ENCODE peak calls at places on chromosome 22, in ten cellular contexts. One of them, this sample, is unnamed.

GRCh38 chr22:50672041-50672440 is 582 bp upstream of the SHANK3 start:
- DNase-seq in activated naive CD4-positive, alpha-beta T cell treated with anti-CD3 and anti-CD28 coated beads, Interleukin-2, amount 10 ng/mL, durations not matched to agents 7 days and 5 days: no peak
- DNase-seq in RCC 7860: no peak
- DNase-seq in natural killer cell treated with Interleukin-12 subunit alpha and Interleukin-12 subunit beta and Interleukin-15 and Interleukin-18, amount 100 ng/mL, for 72 hours: no peak
- DNase-seq in activated CD8-positive, alpha-beta T cell treated with anti-CD3 and anti-CD28 coated beads, Interleukin-2, amount 10 ng/mL, durations not matched to agents 7 days and 5 days: no peak
- DNase-seq in heart right ventricle: no peak
- DNase-seq in mucosa of gallbladder: peak
- DNase-seq in A549: no peak
- DNase-seq in AG08395: peak
- DNase-seq in A673: no peak
- DNase-seq in this sample: no peak

GRCh38 chr22:46598737-46599424 is 21.3 kb upstream of the GRAMD4 start:
- DNase-seq in AG08395: no peak
- DNase-seq in activated naive CD4-positive, alpha-beta T cell treated with anti-CD3 and anti-CD28 coated beads, Interleukin-2, amount 10 ng/mL, durations not matched to agents 7 days and 5 days: no peak
- DNase-seq in heart right ventricle: no peak
- DNase-seq in activated CD8-positive, alpha-beta T cell treated with anti-CD3 and anti-CD28 coated beads, Interleukin-2, amount 10 ng/mL, durations not matched to agents 7 days and 5 days: no peak
- DNase-seq in A673: no peak
- DNase-seq in mucosa of gallbladder: no peak
- DNase-seq in RCC 7860: no peak
- DNase-seq in A549: no peak
- DNase-seq in natural killer cell treated with Interleukin-12 subunit alpha and Interleukin-12 subunit beta and Interleukin-15 and Interleukin-18, amount 100 ng/mL, for 72 hours: no peak
- DNase-seq in this sample: no peak

GRCh38 chr22:43528601-43529360 is 117.0 kb downstream of the MPPED1 start:
- DNase-seq in AG08395: no peak
- DNase-seq in natural killer cell treated with Interleukin-12 subunit alpha and Interleukin-12 subunit beta and Interleukin-15 and Interleukin-18, amount 100 ng/mL, for 72 hours: no peak
- DNase-seq in A673: peak
- DNase-seq in heart right ventricle: no peak
- DNase-seq in A549: no peak
- DNase-seq in activated naive CD4-positive, alpha-beta T cell treated with anti-CD3 and anti-CD28 coated beads, Interleukin-2, amount 10 ng/mL, durations not matched to agents 7 days and 5 days: no peak
- DNase-seq in mucosa of gallbladder: no peak
- DNase-seq in activated CD8-positive, alpha-beta T cell treated with anti-CD3 and anti-CD28 coated beads, Interleukin-2, amount 10 ng/mL, durations not matched to agents 7 days and 5 days: no peak
- DNase-seq in RCC 7860: no peak
- DNase-seq in this sample: no peak

GRCh38 chr22:21629262-21630149 is at the start of gene YDJC:
- DNase-seq in RCC 7860: peak
- DNase-seq in heart right ventricle: peak
- DNase-seq in activated naive CD4-positive, alpha-beta T cell treated with anti-CD3 and anti-CD28 coated beads, Interleukin-2, amount 10 ng/mL, durations not matched to agents 7 days and 5 days: peak
- DNase-seq in A549: peak
- DNase-seq in AG08395: peak
- DNase-seq in natural killer cell treated with Interleukin-12 subunit alpha and Interleukin-12 subunit beta and Interleukin-15 and Interleukin-18, amount 100 ng/mL, for 72 hours: peak
- DNase-seq in mucosa of gallbladder: peak
- DNase-seq in A673: peak
- DNase-seq in activated CD8-positive, alpha-beta T cell treated with anti-CD3 and anti-CD28 coated beads, Interleukin-2, amount 10 ng/mL, durations not matched to agents 7 days and 5 days: peak
- DNase-seq in this sample: peak

GRCh38 chr22:40024201-40025061 is 29.7 kb downstream of the FAM83F start:
- DNase-seq in AG08395: peak
- DNase-seq in activated CD8-positive, alpha-beta T cell treated with anti-CD3 and anti-CD28 coated beads, Interleukin-2, amount 10 ng/mL, durations not matched to agents 7 days and 5 days: peak
- DNase-seq in RCC 7860: peak
- DNase-seq in heart right ventricle: peak
- DNase-seq in A673: peak
- DNase-seq in mucosa of gallbladder: peak
- DNase-seq in natural killer cell treated with Interleukin-12 subunit alpha and Interleukin-12 subunit beta and Interleukin-15 and Interleukin-18, amount 100 ng/mL, for 72 hours: no peak
- DNase-seq in activated naive CD4-positive, alpha-beta T cell treated with anti-CD3 and anti-CD28 coated beads, Interleukin-2, amount 10 ng/mL, durations not matched to agents 7 days and 5 days: peak
- DNase-seq in A549: peak
- DNase-seq in this sample: no peak

GRCh38 chr22:45890351-45890635 is 86.7 kb downstream of the WNT7B start:
- DNase-seq in mucosa of gallbladder: no peak
- DNase-seq in A549: no peak
- DNase-seq in heart right ventricle: no peak
- DNase-seq in A673: no peak
- DNase-seq in activated naive CD4-positive, alpha-beta T cell treated with anti-CD3 and anti-CD28 coated beads, Interleukin-2, amount 10 ng/mL, durations not matched to agents 7 days and 5 days: no peak
- DNase-seq in AG08395: no peak
- DNase-seq in activated CD8-positive, alpha-beta T cell treated with anti-CD3 and anti-CD28 coated beads, Interleukin-2, amount 10 ng/mL, durations not matched to agents 7 days and 5 days: no peak
- DNase-seq in RCC 7860: no peak
- DNase-seq in natural killer cell treated with Interleukin-12 subunit alpha and Interleukin-12 subunit beta and Interleukin-15 and Interleukin-18, amount 100 ng/mL, for 72 hours: no peak
- DNase-seq in this sample: no peak

GRCh38 chr22:37203354-37204044 is 8.8 kb downstream of the SSTR3 start:
- DNase-seq in natural killer cell treated with Interleukin-12 subunit alpha and Interleukin-12 subunit beta and Interleukin-15 and Interleukin-18, amount 100 ng/mL, for 72 hours: peak
- DNase-seq in mucosa of gallbladder: no peak
- DNase-seq in activated naive CD4-positive, alpha-beta T cell treated with anti-CD3 and anti-CD28 coated beads, Interleukin-2, amount 10 ng/mL, durations not matched to agents 7 days and 5 days: no peak
- DNase-seq in AG08395: no peak
- DNase-seq in A673: no peak
- DNase-seq in A549: no peak
- DNase-seq in activated CD8-positive, alpha-beta T cell treated with anti-CD3 and anti-CD28 coated beads, Interleukin-2, amount 10 ng/mL, durations not matched to agents 7 days and 5 days: no peak
- DNase-seq in RCC 7860: no peak
- DNase-seq in heart right ventricle: no peak
- DNase-seq in this sample: no peak

GRCh38 chr22:39634530-39635399 is 64.2 kb downstream of the CACNA1I start:
- DNase-seq in AG08395: peak
- DNase-seq in natural killer cell treated with Interleukin-12 subunit alpha and Interleukin-12 subunit beta and Interleukin-15 and Interleukin-18, amount 100 ng/mL, for 72 hours: no peak
- DNase-seq in A549: peak
- DNase-seq in activated naive CD4-positive, alpha-beta T cell treated with anti-CD3 and anti-CD28 coated beads, Interleukin-2, amount 10 ng/mL, durations not matched to agents 7 days and 5 days: no peak
- DNase-seq in mucosa of gallbladder: peak
- DNase-seq in activated CD8-positive, alpha-beta T cell treated with anti-CD3 and anti-CD28 coated beads, Interleukin-2, amount 10 ng/mL, durations not matched to agents 7 days and 5 days: no peak
- DNase-seq in A673: peak
- DNase-seq in heart right ventricle: no peak
- DNase-seq in RCC 7860: peak
- DNase-seq in this sample: peak

GRCh38 chr22:20561882-20562281 is 54.5 kb downstream of the MED15 start:
- DNase-seq in A549: no peak
- DNase-seq in activated naive CD4-positive, alpha-beta T cell treated with anti-CD3 and anti-CD28 coated beads, Interleukin-2, amount 10 ng/mL, durations not matched to agents 7 days and 5 days: no peak
- DNase-seq in natural killer cell treated with Interleukin-12 subunit alpha and Interleukin-12 subunit beta and Interleukin-15 and Interleukin-18, amount 100 ng/mL, for 72 hours: no peak
- DNase-seq in heart right ventricle: no peak
- DNase-seq in A673: no peak
- DNase-seq in mucosa of gallbladder: no peak
- DNase-seq in AG08395: no peak
- DNase-seq in RCC 7860: no peak
- DNase-seq in activated CD8-positive, alpha-beta T cell treated with anti-CD3 and anti-CD28 coated beads, Interleukin-2, amount 10 ng/mL, durations not matched to agents 7 days and 5 days: no peak
- DNase-seq in this sample: no peak

GRCh38 chr22:39631857-39632256 is 61.3 kb downstream of the CACNA1I start:
- DNase-seq in activated CD8-positive, alpha-beta T cell treated with anti-CD3 and anti-CD28 coated beads, Interleukin-2, amount 10 ng/mL, durations not matched to agents 7 days and 5 days: no peak
- DNase-seq in mucosa of gallbladder: no peak
- DNase-seq in AG08395: no peak
- DNase-seq in natural killer cell treated with Interleukin-12 subunit alpha and Interleukin-12 subunit beta and Interleukin-15 and Interleukin-18, amount 100 ng/mL, for 72 hours: no peak
- DNase-seq in activated naive CD4-positive, alpha-beta T cell treated with anti-CD3 and anti-CD28 coated beads, Interleukin-2, amount 10 ng/mL, durations not matched to agents 7 days and 5 days: no peak
- DNase-seq in RCC 7860: no peak
- DNase-seq in heart right ventricle: no peak
- DNase-seq in A673: no peak
- DNase-seq in A549: no peak
- DNase-seq in this sample: no peak

GRCh38 chr22:48892571-48893287 is 934.9 kb downstream of the BRD1 start:
- DNase-seq in A673: no peak
- DNase-seq in AG08395: no peak
- DNase-seq in RCC 7860: no peak
- DNase-seq in activated naive CD4-positive, alpha-beta T cell treated with anti-CD3 and anti-CD28 coated beads, Interleukin-2, amount 10 ng/mL, durations not matched to agents 7 days and 5 days: no peak
- DNase-seq in mucosa of gallbladder: no peak
- DNase-seq in heart right ventricle: no peak
- DNase-seq in A549: no peak
- DNase-seq in activated CD8-positive, alpha-beta T cell treated with anti-CD3 and anti-CD28 coated beads, Interleukin-2, amount 10 ng/mL, durations not matched to agents 7 days and 5 days: no peak
- DNase-seq in natural killer cell treated with Interleukin-12 subunit alpha and Interleukin-12 subunit beta and Interleukin-15 and Interleukin-18, amount 100 ng/mL, for 72 hours: no peak
- DNase-seq in this sample: no peak

GRCh38 chr22:39514373-39514973 is 5.9 kb upstream of the ATF4 start:
- DNase-seq in activated naive CD4-positive, alpha-beta T cell treated with anti-CD3 and anti-CD28 coated beads, Interleukin-2, amount 10 ng/mL, durations not matched to agents 7 days and 5 days: peak
- DNase-seq in activated CD8-positive, alpha-beta T cell treated with anti-CD3 and anti-CD28 coated beads, Interleukin-2, amount 10 ng/mL, durations not matched to agents 7 days and 5 days: peak
- DNase-seq in AG08395: no peak
- DNase-seq in heart right ventricle: peak
- DNase-seq in A549: peak
- DNase-seq in RCC 7860: no peak
- DNase-seq in mucosa of gallbladder: peak
- DNase-seq in A673: peak
- DNase-seq in natural killer cell treated with Interleukin-12 subunit alpha and Interleukin-12 subunit beta and Interleukin-15 and Interleukin-18, amount 100 ng/mL, for 72 hours: no peak
- DNase-seq in this sample: peak

GRCh38 chr22:36756746-36757607 is 18.9 kb downstream of the IFT27 start:
- DNase-seq in A673: no peak
- DNase-seq in RCC 7860: no peak
- DNase-seq in heart right ventricle: no peak
- DNase-seq in activated naive CD4-positive, alpha-beta T cell treated with anti-CD3 and anti-CD28 coated beads, Interleukin-2, amount 10 ng/mL, durations not matched to agents 7 days and 5 days: no peak
- DNase-seq in mucosa of gallbladder: no peak
- DNase-seq in natural killer cell treated with Interleukin-12 subunit alpha and Interleukin-12 subunit beta and Interleukin-15 and Interleukin-18, amount 100 ng/mL, for 72 hours: peak
- DNase-seq in activated CD8-positive, alpha-beta T cell treated with anti-CD3 and anti-CD28 coated beads, Interleukin-2, amount 10 ng/mL, durations not matched to agents 7 days and 5 days: no peak
- DNase-seq in A549: no peak
- DNase-seq in AG08395: no peak
- DNase-seq in this sample: no peak

GRCh38 chr22:22741843-22742242 is 97.4 kb downstream of the GGTLC2 start:
- DNase-seq in A549: no peak
- DNase-seq in A673: no peak
- DNase-seq in activated naive CD4-positive, alpha-beta T cell treated with anti-CD3 and anti-CD28 coated beads, Interleukin-2, amount 10 ng/mL, durations not matched to agents 7 days and 5 days: no peak
- DNase-seq in mucosa of gallbladder: no peak
- DNase-seq in heart right ventricle: no peak
- DNase-seq in natural killer cell treated with Interleukin-12 subunit alpha and Interleukin-12 subunit beta and Interleukin-15 and Interleukin-18, amount 100 ng/mL, for 72 hours: no peak
- DNase-seq in activated CD8-positive, alpha-beta T cell treated with anti-CD3 and anti-CD28 coated beads, Interleukin-2, amount 10 ng/mL, durations not matched to agents 7 days and 5 days: no peak
- DNase-seq in RCC 7860: no peak
- DNase-seq in AG08395: no peak
- DNase-seq in this sample: no peak

GRCh38 chr22:47121791-47122190 is 359.3 kb downstream of the TBC1D22A start:
- DNase-seq in A549: no peak
- DNase-seq in A673: no peak
- DNase-seq in RCC 7860: no peak
- DNase-seq in AG08395: no peak
- DNase-seq in activated naive CD4-positive, alpha-beta T cell treated with anti-CD3 and anti-CD28 coated beads, Interleukin-2, amount 10 ng/mL, durations not matched to agents 7 days and 5 days: no peak
- DNase-seq in natural killer cell treated with Interleukin-12 subunit alpha and Interleukin-12 subunit beta and Interleukin-15 and Interleukin-18, amount 100 ng/mL, for 72 hours: peak
- DNase-seq in mucosa of gallbladder: no peak
- DNase-seq in heart right ventricle: no peak
- DNase-seq in activated CD8-positive, alpha-beta T cell treated with anti-CD3 and anti-CD28 coated beads, Interleukin-2, amount 10 ng/mL, durations not matched to agents 7 days and 5 days: no peak
- DNase-seq in this sample: no peak

GRCh38 chr22:27825174-27825573 is 23.6 kb upstream of the MN1 start:
- DNase-seq in mucosa of gallbladder: no peak
- DNase-seq in A549: no peak
- DNase-seq in activated CD8-positive, alpha-beta T cell treated with anti-CD3 and anti-CD28 coated beads, Interleukin-2, amount 10 ng/mL, durations not matched to agents 7 days and 5 days: peak
- DNase-seq in RCC 7860: no peak
- DNase-seq in AG08395: no peak
- DNase-seq in natural killer cell treated with Interleukin-12 subunit alpha and Interleukin-12 subunit beta and Interleukin-15 and Interleukin-18, amount 100 ng/mL, for 72 hours: no peak
- DNase-seq in heart right ventricle: no peak
- DNase-seq in A673: no peak
- DNase-seq in activated naive CD4-positive, alpha-beta T cell treated with anti-CD3 and anti-CD28 coated beads, Interleukin-2, amount 10 ng/mL, durations not matched to agents 7 days and 5 days: peak
- DNase-seq in this sample: no peak

GRCh38 chr22:49545606-49546005 is 282.1 kb downstream of the BRD1 start:
- DNase-seq in natural killer cell treated with Interleukin-12 subunit alpha and Interleukin-12 subunit beta and Interleukin-15 and Interleukin-18, amount 100 ng/mL, for 72 hours: peak
- DNase-seq in A673: no peak
- DNase-seq in AG08395: no peak
- DNase-seq in mucosa of gallbladder: no peak
- DNase-seq in RCC 7860: no peak
- DNase-seq in activated CD8-positive, alpha-beta T cell treated with anti-CD3 and anti-CD28 coated beads, Interleukin-2, amount 10 ng/mL, durations not matched to agents 7 days and 5 days: no peak
- DNase-seq in A549: no peak
- DNase-seq in activated naive CD4-positive, alpha-beta T cell treated with anti-CD3 and anti-CD28 coated beads, Interleukin-2, amount 10 ng/mL, durations not matched to agents 7 days and 5 days: peak
- DNase-seq in heart right ventricle: no peak
- DNase-seq in this sample: no peak

GRCh38 chr22:49419661-49420060 is 408.0 kb downstream of the BRD1 start:
- DNase-seq in natural killer cell treated with Interleukin-12 subunit alpha and Interleukin-12 subunit beta and Interleukin-15 and Interleukin-18, amount 100 ng/mL, for 72 hours: peak
- DNase-seq in A549: no peak
- DNase-seq in activated CD8-positive, alpha-beta T cell treated with anti-CD3 and anti-CD28 coated beads, Interleukin-2, amount 10 ng/mL, durations not matched to agents 7 days and 5 days: no peak
- DNase-seq in activated naive CD4-positive, alpha-beta T cell treated with anti-CD3 and anti-CD28 coated beads, Interleukin-2, amount 10 ng/mL, durations not matched to agents 7 days and 5 days: no peak
- DNase-seq in heart right ventricle: no peak
- DNase-seq in mucosa of gallbladder: no peak
- DNase-seq in A673: no peak
- DNase-seq in AG08395: no peak
- DNase-seq in RCC 7860: no peak
- DNase-seq in this sample: no peak

GRCh38 chr22:49209452-49210195 is 618.0 kb downstream of the BRD1 start:
- DNase-seq in natural killer cell treated with Interleukin-12 subunit alpha and Interleukin-12 subunit beta and Interleukin-15 and Interleukin-18, amount 100 ng/mL, for 72 hours: no peak
- DNase-seq in RCC 7860: no peak
- DNase-seq in A673: peak
- DNase-seq in activated CD8-positive, alpha-beta T cell treated with anti-CD3 and anti-CD28 coated beads, Interleukin-2, amount 10 ng/mL, durations not matched to agents 7 days and 5 days: no peak
- DNase-seq in mucosa of gallbladder: no peak
- DNase-seq in activated naive CD4-positive, alpha-beta T cell treated with anti-CD3 and anti-CD28 coated beads, Interleukin-2, amount 10 ng/mL, durations not matched to agents 7 days and 5 days: no peak
- DNase-seq in heart right ventricle: no peak
- DNase-seq in A549: no peak
- DNase-seq in AG08395: no peak
- DNase-seq in this sample: no peak

GRCh38 chr22:46528121-46528610 is 9.3 kb downstream of the CELSR1 start:
- DNase-seq in activated CD8-positive, alpha-beta T cell treated with anti-CD3 and anti-CD28 coated beads, Interleukin-2, amount 10 ng/mL, durations not matched to agents 7 days and 5 days: no peak
- DNase-seq in natural killer cell treated with Interleukin-12 subunit alpha and Interleukin-12 subunit beta and Interleukin-15 and Interleukin-18, amount 100 ng/mL, for 72 hours: no peak
- DNase-seq in A549: peak
- DNase-seq in RCC 7860: peak
- DNase-seq in heart right ventricle: no peak
- DNase-seq in activated naive CD4-positive, alpha-beta T cell treated with anti-CD3 and anti-CD28 coated beads, Interleukin-2, amount 10 ng/mL, durations not matched to agents 7 days and 5 days: no peak
- DNase-seq in A673: peak
- DNase-seq in AG08395: no peak
- DNase-seq in mucosa of gallbladder: no peak
- DNase-seq in this sample: no peak

GRCh38 chr22:25159028-25159427 is 40.6 kb upstream of the CRYBB3 start:
- DNase-seq in heart right ventricle: no peak
- DNase-seq in mucosa of gallbladder: no peak
- DNase-seq in A549: no peak
- DNase-seq in RCC 7860: no peak
- DNase-seq in AG08395: no peak
- DNase-seq in activated naive CD4-positive, alpha-beta T cell treated with anti-CD3 and anti-CD28 coated beads, Interleukin-2, amount 10 ng/mL, durations not matched to agents 7 days and 5 days: no peak
- DNase-seq in A673: peak
- DNase-seq in activated CD8-positive, alpha-beta T cell treated with anti-CD3 and anti-CD28 coated beads, Interleukin-2, amount 10 ng/mL, durations not matched to agents 7 days and 5 days: no peak
- DNase-seq in natural killer cell treated with Interleukin-12 subunit alpha and Interleukin-12 subunit beta and Interleukin-15 and Interleukin-18, amount 100 ng/mL, for 72 hours: peak
- DNase-seq in this sample: no peak

GRCh38 chr22:19880786-19881569 is 26.3 kb upstream of the GNB1L start:
- DNase-seq in heart right ventricle: peak
- DNase-seq in natural killer cell treated with Interleukin-12 subunit alpha and Interleukin-12 subunit beta and Interleukin-15 and Interleukin-18, amount 100 ng/mL, for 72 hours: no peak
- DNase-seq in mucosa of gallbladder: peak
- DNase-seq in A549: peak
- DNase-seq in activated naive CD4-positive, alpha-beta T cell treated with anti-CD3 and anti-CD28 coated beads, Interleukin-2, amount 10 ng/mL, durations not matched to agents 7 days and 5 days: no peak
- DNase-seq in activated CD8-positive, alpha-beta T cell treated with anti-CD3 and anti-CD28 coated beads, Interleukin-2, amount 10 ng/mL, durations not matched to agents 7 days and 5 days: no peak
- DNase-seq in AG08395: peak
- DNase-seq in RCC 7860: peak
- DNase-seq in A673: peak
- DNase-seq in this sample: peak

GRCh38 chr22:19943665-19944026 is 2.0 kb upstream of the TXNRD2 start:
- DNase-seq in AG08395: peak
- DNase-seq in A549: peak
- DNase-seq in natural killer cell treated with Interleukin-12 subunit alpha and Interleukin-12 subunit beta and Interleukin-15 and Interleukin-18, amount 100 ng/mL, for 72 hours: no peak
- DNase-seq in heart right ventricle: no peak
- DNase-seq in activated CD8-positive, alpha-beta T cell treated with anti-CD3 and anti-CD28 coated beads, Interleukin-2, amount 10 ng/mL, durations not matched to agents 7 days and 5 days: no peak
- DNase-seq in mucosa of gallbladder: no peak
- DNase-seq in activated naive CD4-positive, alpha-beta T cell treated with anti-CD3 and anti-CD28 coated beads, Interleukin-2, amount 10 ng/mL, durations not matched to agents 7 days and 5 days: no peak
- DNase-seq in RCC 7860: peak
- DNase-seq in A673: peak
- DNase-seq in this sample: no peak

GRCh38 chr22:17922925-17923898 is 101.1 kb downstream of the MICAL3 start:
- DNase-seq in AG08395: peak
- DNase-seq in RCC 7860: peak
- DNase-seq in activated naive CD4-positive, alpha-beta T cell treated with anti-CD3 and anti-CD28 coated beads, Interleukin-2, amount 10 ng/mL, durations not matched to agents 7 days and 5 days: no peak
- DNase-seq in heart right ventricle: no peak
- DNase-seq in A673: no peak
- DNase-seq in A549: no peak
- DNase-seq in activated CD8-positive, alpha-beta T cell treated with anti-CD3 and anti-CD28 coated beads, Interleukin-2, amount 10 ng/mL, durations not matched to agents 7 days and 5 days: no peak
- DNase-seq in natural killer cell treated with Interleukin-12 subunit alpha and Interleukin-12 subunit beta and Interleukin-15 and Interleukin-18, amount 100 ng/mL, for 72 hours: no peak
- DNase-seq in mucosa of gallbladder: no peak
- DNase-seq in this sample: no peak

GRCh38 chr22:37100589-37101127 is 8.9 kb downstream of the TMPRSS6 start:
- DNase-seq in A549: no peak
- DNase-seq in natural killer cell treated with Interleukin-12 subunit alpha and Interleukin-12 subunit beta and Interleukin-15 and Interleukin-18, amount 100 ng/mL, for 72 hours: no peak
- DNase-seq in heart right ventricle: no peak
- DNase-seq in AG08395: no peak
- DNase-seq in activated naive CD4-positive, alpha-beta T cell treated with anti-CD3 and anti-CD28 coated beads, Interleukin-2, amount 10 ng/mL, durations not matched to agents 7 days and 5 days: no peak
- DNase-seq in A673: no peak
- DNase-seq in activated CD8-positive, alpha-beta T cell treated with anti-CD3 and anti-CD28 coated beads, Interleukin-2, amount 10 ng/mL, durations not matched to agents 7 days and 5 days: no peak
- DNase-seq in RCC 7860: no peak
- DNase-seq in mucosa of gallbladder: no peak
- DNase-seq in this sample: no peak

GRCh38 chr22:30422481-30423295 is 2.9 kb upstream of the MTFP1 start:
- DNase-seq in mucosa of gallbladder: peak
- DNase-seq in A549: peak
- DNase-seq in A673: peak
- DNase-seq in natural killer cell treated with Interleukin-12 subunit alpha and Interleukin-12 subunit beta and Interleukin-15 and Interleukin-18, amount 100 ng/mL, for 72 hours: no peak
- DNase-seq in RCC 7860: peak
- DNase-seq in activated CD8-positive, alpha-beta T cell treated with anti-CD3 and anti-CD28 coated beads, Interleukin-2, amount 10 ng/mL, durations not matched to agents 7 days and 5 days: peak
- DNase-seq in activated naive CD4-positive, alpha-beta T cell treated with anti-CD3 and anti-CD28 coated beads, Interleukin-2, amount 10 ng/mL, durations not matched to agents 7 days and 5 days: peak
- DNase-seq in heart right ventricle: peak
- DNase-seq in AG08395: peak
- DNase-seq in this sample: peak

GRCh38 chr22:40605676-40606250 is 30.8 kb downstream of the MRTFA start:
- DNase-seq in AG08395: peak
- DNase-seq in mucosa of gallbladder: no peak
- DNase-seq in activated naive CD4-positive, alpha-beta T cell treated with anti-CD3 and anti-CD28 coated beads, Interleukin-2, amount 10 ng/mL, durations not matched to agents 7 days and 5 days: no peak
- DNase-seq in natural killer cell treated with Interleukin-12 subunit alpha and Interleukin-12 subunit beta and Interleukin-15 and Interleukin-18, amount 100 ng/mL, for 72 hours: no peak
- DNase-seq in A549: no peak
- DNase-seq in heart right ventricle: no peak
- DNase-seq in RCC 7860: no peak
- DNase-seq in A673: no peak
- DNase-seq in activated CD8-positive, alpha-beta T cell treated with anti-CD3 and anti-CD28 coated beads, Interleukin-2, amount 10 ng/mL, durations not matched to agents 7 days and 5 days: no peak
- DNase-seq in this sample: no peak

GRCh38 chr22:33914131-33914530 is 6.1 kb downstream of the LARGE1 start:
- DNase-seq in AG08395: no peak
- DNase-seq in activated naive CD4-positive, alpha-beta T cell treated with anti-CD3 and anti-CD28 coated beads, Interleukin-2, amount 10 ng/mL, durations not matched to agents 7 days and 5 days: no peak
- DNase-seq in activated CD8-positive, alpha-beta T cell treated with anti-CD3 and anti-CD28 coated beads, Interleukin-2, amount 10 ng/mL, durations not matched to agents 7 days and 5 days: no peak
- DNase-seq in natural killer cell treated with Interleukin-12 subunit alpha and Interleukin-12 subunit beta and Interleukin-15 and Interleukin-18, amount 100 ng/mL, for 72 hours: no peak
- DNase-seq in A549: no peak
- DNase-seq in RCC 7860: no peak
- DNase-seq in A673: no peak
- DNase-seq in heart right ventricle: no peak
- DNase-seq in mucosa of gallbladder: no peak
- DNase-seq in this sample: no peak